ENCODE peak calls at places on chromosomes 16 and 17, in six cellular contexts. M is Calu3, P is neural progenitor cell, L is lower leg skin, W is adrenal gland, B is AG04449. D is an unnamed sample.

GRCh38 chr17:57735707-57736106 is 9.4 kb downstream of the CCDC182 start:
- DNase-seq in M (peak), P (peak), L (no peak), W (no peak), B (no peak), D (no peak)

GRCh38 chr17:46958192-46958591 is 20.9 kb downstream of the RPRML start:
- DNase-seq in M (no peak), P (no peak), L (no peak), W (no peak), B (no peak), D (no peak)

GRCh38 chr17:41689497-41690299 is 1.0 kb downstream of the EIF1 start:
- DNase-seq in M (peak), P (peak), L (peak), W (no peak), B (no peak), D (peak)

GRCh38 chr16:14050297-14051027 is 20.7 kb upstream of the MRTFB start:
- DNase-seq in M (peak), P (peak), L (no peak), W (no peak), B (no peak), D (no peak)

GRCh38 chr17:43094129-43094834 is 30.9 kb downstream of the BRCA1 start:
- DNase-seq in M (no peak), P (no peak), L (no peak), W (no peak), B (no peak), D (no peak)

GRCh38 chr17:45315583-45316270 is 1.1 kb downstream of the MAP3K14 start:
- DNase-seq in M (no peak), P (no peak), L (no peak), W (no peak), B (no peak), D (no peak)

GRCh38 chr16:88667496-88667895 is 4.6 kb upstream of the MVD start:
- DNase-seq in M (no peak), P (peak), L (no peak), W (no peak), B (no peak), D (no peak)

GRCh38 chr16:70294385-70295029 is 4.5 kb upstream of the DDX19B start:
- DNase-seq in M (no peak), P (no peak), L (no peak), W (no peak), B (no peak), D (no peak)

GRCh38 chr17:13594762-13595697 is 6.7 kb downstream of the HS3ST3A1 start:
- DNase-seq in M (peak), P (peak), L (peak), W (peak), B (peak), D (peak)

GRCh38 chr17:57395721-57396321 is 139.5 kb downstream of the MSI2 start:
- DNase-seq in M (no peak), P (no peak), L (no peak), W (no peak), B (no peak), D (no peak)

GRCh38 chr17:66684716-66685115 is 150.2 kb upstream of the CACNG5 start:
- DNase-seq in M (no peak), P (no peak), L (no peak), W (no peak), B (no peak), D (no peak)
- TF ChIP-seq CTCF in M (no peak), P (no peak), L (no peak), W (no peak), B (no peak), D (no peak)

DNA sequence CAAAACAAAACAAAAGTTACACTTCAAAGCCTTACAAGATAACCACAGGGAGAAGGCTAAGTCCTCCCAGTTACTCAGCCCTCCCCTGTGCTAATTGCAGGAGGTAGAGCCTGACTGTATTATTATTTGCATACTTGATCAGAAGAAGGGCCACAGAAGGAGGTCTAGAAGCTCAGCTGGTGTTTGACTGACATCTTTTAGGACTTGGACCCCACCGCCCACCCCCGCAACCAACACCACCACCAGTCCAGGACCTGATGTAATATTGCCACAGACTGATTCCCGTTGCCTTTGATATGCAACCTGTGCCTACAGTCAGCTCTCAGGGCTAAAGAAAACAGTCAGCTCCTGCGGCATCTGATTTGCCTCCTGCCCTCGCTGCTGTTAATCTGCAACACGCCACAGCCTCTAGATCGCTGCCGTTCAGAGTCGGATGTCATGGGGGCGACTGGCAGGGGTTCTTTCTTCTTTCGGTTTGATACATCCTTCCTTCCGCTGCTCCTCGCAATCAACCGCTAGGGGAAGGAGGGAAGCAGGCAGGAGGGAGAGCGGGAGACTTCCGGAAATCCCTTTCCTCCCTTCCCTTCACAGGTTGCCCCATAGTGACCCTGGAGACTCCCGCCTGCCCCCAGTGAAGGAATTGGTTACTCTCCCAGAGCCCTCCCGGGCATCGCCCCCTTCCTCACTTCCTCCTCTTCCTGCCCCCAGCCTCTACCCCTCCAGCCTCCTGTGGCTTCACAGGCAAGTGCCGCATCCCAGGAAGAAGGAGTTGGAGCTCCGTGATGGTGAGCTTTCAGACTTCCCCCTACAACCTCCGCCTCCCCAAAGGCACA is 90.5 kb upstream of the SOX9 start:
- DNase-seq in M (peak), P (peak), L (peak), W (peak), B (no peak), D (peak)
- TF ChIP-seq CTCF in M (peak), P (peak), L (no peak), W (peak), B (peak), D (peak)

GRCh38 chr17:77109159-77110005 is 31.4 kb upstream of the SEC14L1 start:
- DNase-seq in M (no peak), P (no peak), L (no peak), W (no peak), B (no peak), D (no peak)

GRCh38 chr17:77107506-77108433 is 33.0 kb upstream of the SEC14L1 start:
- DNase-seq in M (no peak), P (no peak), L (no peak), W (no peak), B (no peak), D (no peak)

GRCh38 chr17:77105706-77106105 is 35.1 kb upstream of the SEC14L1 start:
- DNase-seq in M (no peak), P (no peak), L (no peak), W (no peak), B (no peak), D (no peak)

GRCh38 chr17:77110006-77110374 is 30.8 kb upstream of the SEC14L1 start:
- DNase-seq in M (no peak), P (peak), L (peak), W (no peak), B (no peak), D (no peak)

GRCh38 chr17:77106874-77107358 is 33.9 kb upstream of the SEC14L1 start:
- DNase-seq in M (no peak), P (peak), L (no peak), W (no peak), B (no peak), D (no peak)
- TF ChIP-seq CTCF in M (no peak), P (peak), L (no peak), W (no peak), B (no peak), D (no peak)

GRCh38 chr17:49036270-49036626 is 39.1 kb downstream of the IGF2BP1 start:
- DNase-seq in M (no peak), P (no peak), L (no peak), W (no peak), B (no peak), D (no peak)
- TF ChIP-seq CTCF in M (no peak), P (no peak), L (no peak), W (peak), B (no peak), D (no peak)

DNA sequence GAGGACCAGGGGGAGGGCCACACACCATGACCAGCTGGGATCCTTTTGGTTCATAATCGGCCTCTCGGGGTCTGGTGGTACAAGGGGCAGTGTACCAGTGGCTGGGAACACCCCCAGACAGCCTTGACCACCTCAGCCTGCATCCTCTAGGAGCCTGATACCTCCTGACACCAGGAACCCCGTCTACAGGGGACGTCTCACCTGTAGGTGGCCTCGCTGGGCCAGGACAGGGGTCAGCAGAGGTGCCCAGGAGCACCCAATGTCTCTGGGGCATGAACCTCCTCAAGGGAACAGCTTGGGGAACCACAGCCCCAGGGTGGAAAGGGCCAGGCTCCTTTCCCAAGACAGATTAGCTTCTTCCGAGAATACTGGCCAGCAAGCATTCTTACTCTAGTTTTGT is 2.5 kb upstream of the METRNL start:
- DNase-seq in M (no peak), P (no peak), L (no peak), W (no peak), B (no peak), D (no peak)
- TF ChIP-seq CTCF in M (no peak), P (peak), L (no peak), W (peak), B (no peak), D (peak)

DNA sequence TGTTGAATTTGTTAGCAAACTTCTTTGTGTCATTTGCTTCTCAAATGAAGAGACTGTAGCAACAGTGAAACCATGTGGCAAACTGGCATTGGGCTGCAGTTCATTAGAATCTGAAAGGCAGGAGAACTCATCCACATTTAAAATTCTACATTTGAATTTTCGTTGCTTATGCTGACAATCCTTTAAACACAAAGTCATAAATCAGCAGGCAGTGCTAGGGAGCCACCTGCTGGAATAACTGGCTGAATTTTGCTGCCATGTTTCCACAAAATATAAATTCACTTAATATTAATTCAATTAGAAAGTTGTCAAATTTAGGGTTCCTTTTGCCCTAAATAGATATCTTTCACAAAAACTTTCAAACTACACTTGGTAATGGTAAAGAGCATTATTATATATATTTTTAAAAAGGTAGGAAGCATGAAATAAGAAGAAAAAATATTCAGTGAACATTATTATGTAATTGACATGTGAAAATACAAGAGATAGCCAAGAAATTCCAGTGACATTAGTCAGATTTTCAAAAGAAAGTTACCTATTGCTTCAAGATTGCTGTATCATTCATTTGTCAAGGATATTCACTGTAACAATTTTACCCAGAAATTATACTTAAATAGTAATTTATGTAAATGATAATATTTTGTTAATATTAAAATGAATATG is 350.1 kb downstream of the KIF2B start:
- DNase-seq in M (peak), P (peak), L (no peak), W (no peak), B (no peak), D (no peak)
- TF ChIP-seq CTCF in M (no peak), P (peak), L (no peak), W (peak), B (no peak), D (no peak)

GRCh38 chr16:2339521-2340484 is 725 bp downstream of the ABCA3 start:
- DNase-seq in M (peak), P (peak), L (no peak), W (peak), B (no peak), D (no peak)
- TF ChIP-seq CTCF in M (no peak), P (peak), L (no peak), W (no peak), B (no peak), D (peak)

GRCh38 chr17:2051388-2052237 is 3.3 kb upstream of the HIC1 start:
- DNase-seq in M (no peak), P (no peak), L (no peak), W (no peak), B (no peak), D (no peak)

GRCh38 chr17:2054740-2055493 is at the start of gene HIC1:
- DNase-seq in M (peak), P (peak), L (no peak), W (peak), B (no peak), D (no peak)

GRCh38 chr17:2054262-2054739 is 602 bp upstream of the HIC1 start:
- DNase-seq in M (no peak), P (no peak), L (no peak), W (no peak), B (no peak), D (no peak)

GRCh38 chr17:2055494-2056220 is 754 bp downstream of the HIC1 start:
- DNase-seq in M (no peak), P (no peak), L (no peak), W (no peak), B (no peak), D (no peak)

DNA sequence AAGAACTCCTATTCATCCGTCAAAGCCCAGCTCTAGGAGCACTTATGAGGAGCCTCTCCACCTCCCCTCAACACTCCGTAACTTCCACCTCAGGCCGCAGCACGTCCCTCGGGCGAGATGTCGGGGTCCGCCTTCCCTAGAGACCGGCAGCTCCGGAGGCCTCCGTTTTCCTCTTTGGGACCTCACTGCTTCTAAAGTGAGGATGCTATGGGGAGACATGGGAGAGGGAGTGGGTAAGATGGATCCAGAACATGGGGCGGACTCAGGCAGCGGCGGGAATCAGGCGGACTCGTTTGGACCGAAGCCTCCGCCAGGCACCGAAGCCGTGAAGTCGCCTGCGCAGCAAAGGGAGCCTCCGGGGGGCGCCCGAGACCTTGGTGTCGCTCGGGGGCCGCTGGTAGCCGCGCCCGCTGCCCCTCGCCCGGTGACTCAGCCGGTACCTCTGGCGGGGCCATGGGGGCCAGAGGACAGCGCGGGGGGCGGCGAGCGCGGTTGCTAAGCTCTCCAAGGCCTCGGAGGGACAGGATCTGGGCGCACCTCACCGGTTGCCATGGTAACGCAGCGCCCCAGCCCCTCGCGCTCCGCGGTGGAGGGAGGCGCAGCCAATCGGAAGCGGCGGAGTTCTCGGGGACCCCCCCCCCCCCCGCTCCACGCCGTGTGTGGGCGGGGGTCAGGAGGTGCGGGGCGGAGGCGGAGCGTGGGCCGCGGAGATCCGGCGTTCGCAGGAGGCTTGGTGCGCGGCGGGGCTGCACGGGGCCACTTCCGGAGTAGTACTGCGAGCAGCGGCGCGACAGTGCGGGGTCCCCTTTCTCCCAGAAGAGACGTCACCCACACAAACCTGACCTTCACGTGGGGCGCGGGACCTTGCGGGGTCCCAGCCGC is 1.3 kb upstream of the HIC1 start:
- DNase-seq in M (peak), P (peak), L (no peak), W (peak), B (no peak), D (no peak)
- TF ChIP-seq CTCF in M (peak), P (peak), L (no peak), W (peak), B (peak), D (peak)

GRCh38 chr16:19113577-19114358 is at the start of gene ITPRIPL2:
- DNase-seq in M (peak), P (peak), L (peak), W (peak), B (no peak), D (peak)
- TF ChIP-seq CTCF in M (no peak), P (no peak), L (no peak), W (no peak), B (no peak), D (no peak)

D was measured in AG09319.